ENCODE peak calls at places on chromosome 16, in seven cellular contexts. One of them, this sample, is unnamed.

GRCh38 chr16:86540894-86541293 is 14.1 kb downstream of the MTHFSD start:
- DNase-seq in GM12865: no peak
- DNase-seq in epithelial cell of proximal tubule: no peak
- DNase-seq in OCI-LY7: peak
- DNase-seq in tibial nerve: no peak
- DNase-seq in esophagus squamous epithelium: no peak
- DNase-seq in fibroblast of pulmonary artery: no peak
- DNase-seq in this sample: no peak

GRCh38 chr16:75252946-75253911 is 1.8 kb upstream of the BCAR1 start:
- DNase-seq in GM12865: no peak
- DNase-seq in epithelial cell of proximal tubule: no peak
- DNase-seq in OCI-LY7: no peak
- DNase-seq in tibial nerve: no peak
- DNase-seq in esophagus squamous epithelium: no peak
- DNase-seq in fibroblast of pulmonary artery: peak
- DNase-seq in this sample: no peak

GRCh38 chr16:50313596-50314483 is 47.5 kb downstream of the ADCY7 start:
- DNase-seq in GM12865: no peak
- DNase-seq in epithelial cell of proximal tubule: no peak
- DNase-seq in OCI-LY7: no peak
- DNase-seq in tibial nerve: no peak
- DNase-seq in esophagus squamous epithelium: no peak
- DNase-seq in fibroblast of pulmonary artery: peak
- DNase-seq in this sample: peak

GRCh38 chr16:88746511-88746910 is 38.5 kb downstream of the PIEZO1 start:
- DNase-seq in GM12865: no peak
- DNase-seq in epithelial cell of proximal tubule: no peak
- DNase-seq in OCI-LY7: no peak
- DNase-seq in tibial nerve: no peak
- DNase-seq in esophagus squamous epithelium: no peak
- DNase-seq in fibroblast of pulmonary artery: no peak
- DNase-seq in this sample: peak

GRCh38 chr16:19245326-19245925 is 40.1 kb upstream of the CLEC19A start:
- DNase-seq in GM12865: no peak
- DNase-seq in epithelial cell of proximal tubule: no peak
- DNase-seq in OCI-LY7: no peak
- DNase-seq in tibial nerve: no peak
- DNase-seq in esophagus squamous epithelium: no peak
- DNase-seq in fibroblast of pulmonary artery: no peak
- DNase-seq in this sample: no peak

GRCh38 chr16:58127033-58127556 is 2.1 kb downstream of the CFAP20 start:
- DNase-seq in GM12865: peak
- DNase-seq in epithelial cell of proximal tubule: no peak
- DNase-seq in OCI-LY7: peak
- DNase-seq in tibial nerve: no peak
- DNase-seq in esophagus squamous epithelium: no peak
- DNase-seq in fibroblast of pulmonary artery: peak
- DNase-seq in this sample: no peak

GRCh38 chr16:82051656-82052055 is 16.6 kb downstream of the HSD17B2 start:
- DNase-seq in GM12865: no peak
- DNase-seq in epithelial cell of proximal tubule: no peak
- DNase-seq in OCI-LY7: no peak
- DNase-seq in tibial nerve: no peak
- DNase-seq in esophagus squamous epithelium: no peak
- DNase-seq in fibroblast of pulmonary artery: no peak
- DNase-seq in this sample: no peak

GRCh38 chr16:65024649-65025243 is 97.1 kb downstream of the CDH11 start:
- DNase-seq in GM12865: no peak
- DNase-seq in epithelial cell of proximal tubule: no peak
- DNase-seq in OCI-LY7: no peak
- DNase-seq in tibial nerve: no peak
- DNase-seq in esophagus squamous epithelium: no peak
- DNase-seq in fibroblast of pulmonary artery: peak
- DNase-seq in this sample: no peak

GRCh38 chr16:79628501-79628975 is 28.0 kb upstream of the MAF start:
- DNase-seq in GM12865: peak
- DNase-seq in epithelial cell of proximal tubule: no peak
- DNase-seq in OCI-LY7: no peak
- DNase-seq in tibial nerve: no peak
- DNase-seq in esophagus squamous epithelium: no peak
- DNase-seq in fibroblast of pulmonary artery: peak
- DNase-seq in this sample: no peak

GRCh38 chr16:2030036-2030435 is 3.3 kb downstream of the NHERF2 start:
- DNase-seq in GM12865: no peak
- DNase-seq in epithelial cell of proximal tubule: no peak
- DNase-seq in OCI-LY7: no peak
- DNase-seq in tibial nerve: no peak
- DNase-seq in esophagus squamous epithelium: no peak
- DNase-seq in fibroblast of pulmonary artery: no peak
- DNase-seq in this sample: no peak

GRCh38 chr16:2033057-2033911 is 6.6 kb downstream of the NHERF2 start:
- DNase-seq in GM12865: no peak
- DNase-seq in epithelial cell of proximal tubule: no peak
- DNase-seq in OCI-LY7: no peak
- DNase-seq in tibial nerve: no peak
- DNase-seq in esophagus squamous epithelium: no peak
- DNase-seq in fibroblast of pulmonary artery: peak
- DNase-seq in this sample: peak

GRCh38 chr16:2031081-2031577 is 4.4 kb downstream of the NHERF2 start:
- DNase-seq in GM12865: no peak
- DNase-seq in epithelial cell of proximal tubule: no peak
- DNase-seq in OCI-LY7: no peak
- DNase-seq in tibial nerve: no peak
- DNase-seq in esophagus squamous epithelium: no peak
- DNase-seq in fibroblast of pulmonary artery: no peak
- DNase-seq in this sample: peak

GRCh38 chr16:2034695-2035430 is 8.2 kb downstream of the NHERF2 start:
- DNase-seq in GM12865: no peak
- DNase-seq in epithelial cell of proximal tubule: no peak
- DNase-seq in OCI-LY7: no peak
- DNase-seq in tibial nerve: no peak
- DNase-seq in esophagus squamous epithelium: no peak
- DNase-seq in fibroblast of pulmonary artery: no peak
- DNase-seq in this sample: no peak

GRCh38 chr16:2032285-2033056 is 5.8 kb downstream of the NHERF2 start:
- DNase-seq in GM12865: no peak
- DNase-seq in epithelial cell of proximal tubule: no peak
- DNase-seq in OCI-LY7: no peak
- DNase-seq in tibial nerve: no peak
- DNase-seq in esophagus squamous epithelium: no peak
- DNase-seq in fibroblast of pulmonary artery: no peak
- DNase-seq in this sample: no peak
- H3K4me3 ChIP-seq in GM12865: no peak
- H3K4me3 ChIP-seq in epithelial cell of proximal tubule: no peak
- H3K4me3 ChIP-seq in OCI-LY7: no peak
- H3K4me3 ChIP-seq in tibial nerve: peak
- H3K4me3 ChIP-seq in esophagus squamous epithelium: peak
- H3K4me3 ChIP-seq in fibroblast of pulmonary artery: no peak
- H3K4me3 ChIP-seq in this sample: peak

GRCh38 chr16:72818286-72818845 is 229.6 kb downstream of the ZFHX3 start:
- DNase-seq in GM12865: no peak
- DNase-seq in epithelial cell of proximal tubule: no peak
- DNase-seq in OCI-LY7: no peak
- DNase-seq in tibial nerve: no peak
- DNase-seq in esophagus squamous epithelium: no peak
- DNase-seq in fibroblast of pulmonary artery: no peak
- DNase-seq in this sample: no peak
- TF ChIP-seq CTCF in GM12865: no peak
- TF ChIP-seq CTCF in epithelial cell of proximal tubule: peak
- TF ChIP-seq CTCF in OCI-LY7: peak
- TF ChIP-seq CTCF in tibial nerve: no peak
- TF ChIP-seq CTCF in esophagus squamous epithelium: no peak
- TF ChIP-seq CTCF in fibroblast of pulmonary artery: peak
- TF ChIP-seq CTCF in this sample: no peak

DNA sequence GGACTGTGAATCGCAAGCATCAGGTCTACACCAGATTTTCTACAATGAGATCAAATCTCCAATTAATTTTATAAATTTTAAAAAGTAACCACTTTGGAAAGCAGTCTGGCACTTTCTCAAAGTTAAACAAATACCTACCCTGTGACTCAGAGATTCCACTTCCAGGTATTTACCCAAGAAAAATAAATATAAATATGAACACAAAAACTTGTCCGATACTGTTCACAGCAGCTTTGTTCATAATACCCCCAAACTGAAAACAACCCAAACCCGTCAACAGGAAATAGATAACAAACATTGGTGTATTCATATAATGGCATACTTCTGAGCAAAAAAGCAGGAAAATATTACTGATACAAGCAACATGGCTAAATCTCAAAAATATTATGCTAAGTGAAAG is 12.1 kb downstream of the ZDHHC7 start:
- DNase-seq in GM12865: no peak
- DNase-seq in epithelial cell of proximal tubule: no peak
- DNase-seq in OCI-LY7: no peak
- DNase-seq in tibial nerve: no peak
- DNase-seq in esophagus squamous epithelium: no peak
- DNase-seq in fibroblast of pulmonary artery: peak
- DNase-seq in this sample: no peak
- H3K4me3 ChIP-seq in GM12865: no peak
- H3K4me3 ChIP-seq in epithelial cell of proximal tubule: no peak
- H3K4me3 ChIP-seq in OCI-LY7: no peak
- H3K4me3 ChIP-seq in tibial nerve: no peak
- H3K4me3 ChIP-seq in esophagus squamous epithelium: no peak
- H3K4me3 ChIP-seq in fibroblast of pulmonary artery: no peak
- H3K4me3 ChIP-seq in this sample: no peak

GRCh38 chr16:11871193-11871592 is 19.9 kb upstream of the RSL1D1 start:
- DNase-seq in GM12865: no peak
- DNase-seq in epithelial cell of proximal tubule: no peak
- DNase-seq in OCI-LY7: no peak
- DNase-seq in tibial nerve: no peak
- DNase-seq in esophagus squamous epithelium: no peak
- DNase-seq in fibroblast of pulmonary artery: peak
- DNase-seq in this sample: no peak
- TF ChIP-seq CTCF in GM12865: no peak
- TF ChIP-seq CTCF in epithelial cell of proximal tubule: peak
- TF ChIP-seq CTCF in OCI-LY7: peak
- TF ChIP-seq CTCF in tibial nerve: no peak
- TF ChIP-seq CTCF in esophagus squamous epithelium: no peak
- TF ChIP-seq CTCF in fibroblast of pulmonary artery: peak
- TF ChIP-seq CTCF in this sample: no peak

DNA sequence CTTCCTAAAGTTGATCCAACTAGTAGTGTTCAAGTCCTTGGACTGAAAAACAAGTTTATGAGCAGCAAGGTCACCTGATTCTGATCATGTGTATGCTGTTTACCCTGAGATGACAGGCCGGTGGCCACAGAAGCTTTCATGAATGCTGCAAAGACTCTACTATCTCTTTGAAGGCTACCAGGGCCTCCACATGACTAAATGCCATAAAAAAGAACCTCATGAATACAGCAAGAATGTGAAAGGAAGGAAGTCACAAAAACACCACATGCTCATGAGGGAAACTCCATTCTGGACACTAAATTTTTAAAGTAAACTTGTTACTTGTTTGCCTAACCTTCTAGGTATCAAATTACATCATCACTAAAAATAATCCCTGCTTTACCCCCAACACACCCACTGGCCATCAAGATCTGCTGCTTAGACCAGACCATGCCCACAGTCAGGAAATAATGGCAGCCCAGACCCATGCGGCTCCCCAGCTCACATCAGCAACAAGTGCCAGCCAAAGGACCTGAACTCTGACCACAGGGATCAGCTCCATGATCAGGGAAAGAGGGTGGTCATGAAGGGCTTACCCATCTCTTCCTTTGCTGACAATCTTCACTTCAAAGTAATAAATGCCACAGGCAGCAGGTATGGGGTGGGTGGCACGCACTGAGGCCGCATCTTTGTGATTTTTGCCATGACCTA is 1.4 kb downstream of the RANBP10 start:
- DNase-seq in GM12865: peak
- DNase-seq in epithelial cell of proximal tubule: no peak
- DNase-seq in OCI-LY7: no peak
- DNase-seq in tibial nerve: no peak
- DNase-seq in esophagus squamous epithelium: no peak
- DNase-seq in fibroblast of pulmonary artery: no peak
- DNase-seq in this sample: no peak
- H3K4me3 ChIP-seq in GM12865: peak
- H3K4me3 ChIP-seq in epithelial cell of proximal tubule: peak
- H3K4me3 ChIP-seq in OCI-LY7: peak
- H3K4me3 ChIP-seq in tibial nerve: peak
- H3K4me3 ChIP-seq in esophagus squamous epithelium: peak
- H3K4me3 ChIP-seq in fibroblast of pulmonary artery: peak
- H3K4me3 ChIP-seq in this sample: peak

DNA sequence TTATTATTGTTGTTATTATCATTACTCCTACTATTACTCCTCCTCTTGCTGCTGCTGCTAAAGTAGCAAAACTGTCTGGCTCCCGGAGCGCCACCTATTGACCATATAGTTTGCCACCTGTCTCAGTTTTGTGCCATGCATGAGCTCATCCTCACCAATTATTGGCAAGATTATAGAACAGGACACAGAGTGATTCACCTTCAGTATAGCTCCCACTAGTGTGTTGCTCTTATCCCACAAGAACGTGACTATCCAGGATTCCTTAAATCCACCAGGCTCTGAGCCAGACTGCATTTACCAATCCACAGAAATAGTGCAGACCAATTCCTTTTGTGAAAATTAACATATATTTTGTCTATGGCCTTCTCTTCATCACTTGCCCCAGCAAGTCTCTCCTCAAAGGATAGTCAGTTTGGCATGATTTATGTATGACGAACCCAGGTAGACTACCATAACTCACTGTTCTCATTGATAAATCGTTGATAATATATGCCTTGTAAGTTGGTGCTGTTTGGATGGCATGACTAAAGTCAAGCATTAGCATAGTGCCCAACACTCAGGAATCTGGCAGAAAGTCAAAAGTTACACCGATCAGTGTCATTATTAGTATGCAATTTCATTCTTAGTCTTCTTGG is 405.5 kb upstream of the HSBP1 start:
- DNase-seq in GM12865: no peak
- DNase-seq in epithelial cell of proximal tubule: no peak
- DNase-seq in OCI-LY7: no peak
- DNase-seq in tibial nerve: no peak
- DNase-seq in esophagus squamous epithelium: no peak
- DNase-seq in fibroblast of pulmonary artery: no peak
- DNase-seq in this sample: no peak
- TF ChIP-seq CTCF in GM12865: no peak
- TF ChIP-seq CTCF in epithelial cell of proximal tubule: peak
- TF ChIP-seq CTCF in OCI-LY7: peak
- TF ChIP-seq CTCF in tibial nerve: no peak
- TF ChIP-seq CTCF in esophagus squamous epithelium: no peak
- TF ChIP-seq CTCF in fibroblast of pulmonary artery: no peak
- TF ChIP-seq CTCF in this sample: no peak

DNA sequence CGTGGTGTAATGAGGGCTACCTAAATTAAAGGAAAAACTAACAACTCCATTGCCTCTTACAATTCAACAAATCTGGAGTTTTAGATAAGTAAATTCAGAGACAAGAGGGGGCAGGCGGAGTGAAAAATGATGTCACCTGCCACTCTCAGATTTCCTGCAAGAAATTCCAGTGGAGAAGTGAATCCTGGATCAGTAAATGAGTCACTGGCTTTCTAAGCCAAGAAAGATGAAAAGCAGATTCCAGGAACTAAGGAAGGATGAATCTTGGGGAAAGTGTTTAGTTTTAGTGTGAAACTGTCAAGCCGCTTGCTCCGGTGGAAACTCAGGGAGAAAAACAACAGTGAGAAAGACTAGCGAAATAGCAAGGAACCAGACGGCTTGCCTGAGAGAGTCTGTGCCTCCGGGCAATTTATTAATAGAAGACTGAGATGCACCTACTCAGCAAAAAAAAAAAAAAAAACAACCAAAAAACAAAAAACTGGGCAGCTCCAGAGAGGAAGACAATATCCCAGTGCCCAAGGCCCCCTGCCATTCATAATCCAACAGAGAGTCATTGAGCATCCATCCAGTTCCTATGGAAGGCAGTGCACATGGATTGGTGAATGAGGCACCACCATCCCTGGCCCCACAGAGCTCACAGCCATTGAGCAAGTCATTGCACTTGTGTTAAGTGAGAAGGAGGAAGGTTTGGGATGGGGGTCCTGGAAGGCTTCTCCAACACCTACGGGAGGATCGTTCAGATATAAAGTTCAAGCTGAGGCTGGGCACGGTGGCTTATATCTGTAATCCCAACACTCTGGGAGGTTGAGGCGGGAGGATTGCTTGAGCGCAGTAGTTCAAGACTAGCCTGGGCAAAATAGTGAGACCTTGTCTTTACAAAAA is 12.1 kb upstream of the RIPOR1 start:
- DNase-seq in GM12865: no peak
- DNase-seq in epithelial cell of proximal tubule: peak
- DNase-seq in OCI-LY7: no peak
- DNase-seq in tibial nerve: no peak
- DNase-seq in esophagus squamous epithelium: no peak
- DNase-seq in fibroblast of pulmonary artery: peak
- DNase-seq in this sample: no peak
- H3K4me3 ChIP-seq in GM12865: no peak
- H3K4me3 ChIP-seq in epithelial cell of proximal tubule: no peak
- H3K4me3 ChIP-seq in OCI-LY7: no peak
- H3K4me3 ChIP-seq in tibial nerve: no peak
- H3K4me3 ChIP-seq in esophagus squamous epithelium: no peak
- H3K4me3 ChIP-seq in fibroblast of pulmonary artery: no peak
- H3K4me3 ChIP-seq in this sample: no peak

This sample was measured in psoas muscle.